ENCODE peak calls at places on chromosomes 6 and 20, in four cellular contexts. Y, Q, X and E are unnamed samples.

GRCh38 chr6:16483315-16483875 is 245.0 kb downstream of the GMPR start:
- DNase-seq in Y (no peak), Q (no peak), X (no peak), E (peak; percentile 21)

GRCh38 chr6:77466055-77467028 is 3.1 kb upstream of the HTR1B start:
- DNase-seq in Y (no peak), Q (no peak), X (no peak), E (no peak)

GRCh38 chr6:30793521-30794194 is 49.3 kb upstream of the IER3 start:
- DNase-seq in Y (no peak), Q (no peak), X (no peak), E (peak; percentile 38)

GRCh38 chr20:23629017-23629541 is 8.7 kb downstream of the CST3 start:
- DNase-seq in Y (no peak), Q (no peak), X (no peak), E (no peak)

GRCh38 chr6:131197716-131198115 is 62.4 kb downstream of the AKAP7 start:
- DNase-seq in Y (no peak), Q (no peak), X (no peak), E (peak; percentile 14)

GRCh38 chr20:38969708-38970107 is 7.6 kb downstream of the DHX35 start:
- DNase-seq in Y (no peak), Q (no peak), X (no peak), E (no peak)

GRCh38 chr6:135088818-135089809 is 34.5 kb upstream of the HBS1L start:
- DNase-seq in Y (no peak), Q (no peak), X (no peak), E (no peak)

GRCh38 chr20:48139262-48140041 is 354.2 kb upstream of the SULF2 start:
- DNase-seq in Y (no peak), Q (no peak), X (no peak), E (no peak)

GRCh38 chr20:39885975-39886649 is 802.9 kb downstream of the MAFB start:
- DNase-seq in Y (no peak), Q (no peak), X (no peak), E (no peak)

GRCh38 chr6:143236151-143236788 is 175.6 kb downstream of the AIG1 start:
- DNase-seq in Y (no peak), Q (no peak), X (no peak), E (no peak)

GRCh38 chr20:35572838-35573237 is 31.0 kb downstream of the ERGIC3 start:
- DNase-seq in Y (no peak), Q (no peak), X (no peak), E (no peak)

GRCh38 chr6:158793432-158793831 is 25.7 kb downstream of the EZR start:
- DNase-seq in Y (no peak), Q (no peak), X (no peak), E (no peak)

GRCh38 chr20:44056010-44056698 is 130.8 kb downstream of the JPH2 start:
- DNase-seq in Y (peak; percentile 53), Q (peak; percentile 40), X (peak; percentile 72), E (peak; percentile 69)

GRCh38 chr6:32194825-32195651 is 2.6 kb upstream of the GPSM3 start:
- DNase-seq in Y (no peak), Q (no peak), X (no peak), E (no peak)

GRCh38 chr20:46955601-46956556 is 61.2 kb downstream of the EYA2 start:
- DNase-seq in Y (no peak), Q (no peak), X (no peak), E (no peak)

GRCh38 chr20:5688431-5688972 is 61.7 kb upstream of the SHLD1 start:
- DNase-seq in Y (no peak), Q (no peak), X (no peak), E (no peak)

GRCh38 chr6:144153260-144153659 is 2.9 kb downstream of the STX11 start:
- DNase-seq in Y (no peak), Q (no peak), X (no peak), E (no peak)

GRCh38 chr6:141878686-141879085 is 254.0 kb upstream of the GJE1 start:
- DNase-seq in Y (no peak), Q (no peak), X (no peak), E (no peak)

GRCh38 chr6:25942561-25943147 is 12.2 kb upstream of the SLC17A2 start:
- DNase-seq in Y (no peak), Q (no peak), X (no peak), E (no peak)

GRCh38 chr6:46263709-46264091 is 92.9 kb upstream of the ENPP5 start:
- DNase-seq in Y (no peak), Q (no peak), X (no peak), E (no peak)

GRCh38 chr6:152981989-152982767 is 663 bp downstream of the FBXO5 start:
- DNase-seq in Y (no peak), Q (peak; percentile 8), X (no peak), E (no peak)

GRCh38 chr6:154298297-154298696 is 58.3 kb downstream of the IPCEF1 start:
- DNase-seq in Y (no peak), Q (no peak), X (no peak), E (no peak)

GRCh38 chr6:38173909-38174308 is 354.4 kb downstream of the ZFAND3 start:
- DNase-seq in Y (no peak), Q (no peak), X (no peak), E (no peak)

GRCh38 chr20:58870293-58871014 is 17.9 kb downstream of the GNAS start:
- DNase-seq in Y (peak; percentile 44), Q (peak; percentile 42), X (no peak), E (peak; percentile 56)